ENCODE peak calls at places on chromosomes 1 and 21, in four cellular contexts. B is K562, F is GM12878, U is A549. R is an unnamed sample.

GRCh38 chr1:40668769-40669525 is 3.5 kb upstream of the RIMS3 start:
- DNase-seq in B (peak; percentile 79), F (peak; percentile 43), U (peak; percentile 65), R (peak; percentile 44)

GRCh38 chr1:28064064-28064463 is 24.3 kb downstream of the EYA3 start:
- DNase-seq in B (no peak), F (no peak), U (no peak), R (no peak)

GRCh38 chr21:39924577-39925308 is 57.5 kb downstream of the PCP4 start:
- DNase-seq in B (no peak), F (no peak), U (no peak), R (no peak)

GRCh38 chr1:108007531-108007930 is 42.6 kb upstream of the VAV3 start:
- DNase-seq in B (no peak), F (no peak), U (no peak), R (no peak)

GRCh38 chr1:36890776-36891175 is 143.5 kb downstream of the GRIK3 start:
- DNase-seq in B (no peak), F (no peak), U (no peak), R (no peak)

GRCh38 chr1:201826830-201827229 is 2.1 kb upstream of the IPO9 start:
- DNase-seq in B (peak; percentile 63), F (no peak), U (no peak), R (no peak)

GRCh38 chr1:233394860-233395717 is 67.6 kb downstream of the MAP3K21 start:
- DNase-seq in B (peak; percentile 55), F (no peak), U (peak; percentile 70), R (peak; percentile 33)

GRCh38 chr1:151370211-151370911 is 2.1 kb downstream of the SELENBP1 start:
- DNase-seq in B (peak; percentile 66), F (no peak), U (no peak), R (no peak)

GRCh38 chr21:17451364-17451869 is 61.4 kb upstream of the CXADR start:
- DNase-seq in B (no peak), F (no peak), U (peak; percentile 46), R (peak; percentile 28)

GRCh38 chr1:193185861-193186714 is at the start of gene B3GALT2:
- DNase-seq in B (no peak), F (no peak), U (no peak), R (peak; percentile 32)

GRCh38 chr21:42811960-42812359 is 67.4 kb downstream of the WDR4 start:
- DNase-seq in B (no peak), F (no peak), U (no peak), R (no peak)

GRCh38 chr1:199116488-199116887 is 477.6 kb downstream of the PTPRC start:
- DNase-seq in B (no peak), F (no peak), U (no peak), R (no peak)

GRCh38 chr1:177948336-177948972 is 21.4 kb downstream of the SEC16B start:
- DNase-seq in B (peak; percentile 61), F (no peak), U (peak; percentile 64), R (peak; percentile 48)

GRCh38 chr1:101136739-101137138 is 100.1 kb upstream of the S1PR1 start:
- DNase-seq in B (no peak), F (peak; percentile 68), U (no peak), R (peak; percentile 73)

GRCh38 chr21:35225573-35225972 is 176.5 kb upstream of the RUNX1 start:
- DNase-seq in B (no peak), F (no peak), U (no peak), R (no peak)

GRCh38 chr21:35226960-35227741 is 178.0 kb upstream of the RUNX1 start:
- DNase-seq in B (no peak), F (peak; percentile 74), U (no peak), R (no peak)

GRCh38 chr21:35223480-35224156 is 174.5 kb upstream of the RUNX1 start:
- DNase-seq in B (no peak), F (no peak), U (no peak), R (no peak)

GRCh38 chr21:35227774-35228173 is 178.7 kb upstream of the RUNX1 start:
- DNase-seq in B (no peak), F (no peak), U (no peak), R (no peak)

DNA sequence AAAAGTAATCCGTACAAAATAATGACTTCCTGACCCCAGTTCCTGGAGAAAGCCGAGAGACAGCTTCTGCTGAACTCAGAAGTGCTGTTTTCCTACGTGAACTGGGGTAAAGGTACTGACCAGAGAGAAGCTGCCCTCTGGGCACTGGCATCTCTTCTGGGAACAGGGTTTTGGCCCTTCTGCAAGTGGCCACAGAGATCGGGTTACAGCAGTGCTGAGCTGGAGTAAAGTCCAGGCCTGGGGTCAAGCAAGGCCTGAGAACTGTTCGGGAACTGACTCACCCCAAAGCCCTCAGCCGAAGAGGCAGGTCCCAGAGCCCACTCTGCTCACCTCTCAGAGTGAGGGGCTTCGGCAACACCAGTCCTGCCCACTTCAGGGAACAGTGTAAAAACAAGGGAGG is 177.2 kb upstream of the RUNX1 start:
- DNase-seq in B (no peak), F (no peak), U (no peak), R (peak; percentile 24)
- TF ChIP-seq POLR2AphosphoS2 in B (no peak), F (no peak), U (no peak), R (no peak)

GRCh38 chr1:66271904-66272254 is 262.1 kb upstream of the SGIP1 start:
- DNase-seq in B (no peak), F (no peak), U (peak; percentile 81), R (no peak)
- H3K4me3 ChIP-seq in B (no peak overlapping the region), F (no peak overlapping the region), U (no peak overlapping the region), R (no peak overlapping the region)

GRCh38 chr1:203104096-203104495 is 18.3 kb upstream of the MYOG start:
- DNase-seq in B (no peak), F (no peak), U (no peak), R (no peak)

GRCh38 chr1:203099760-203100159 is 13.9 kb upstream of the MYOG start:
- DNase-seq in B (no peak), F (no peak), U (no peak), R (no peak)

GRCh38 chr1:203103201-203103600 is 17.4 kb upstream of the MYOG start:
- DNase-seq in B (no peak), F (no peak), U (no peak), R (no peak)

GRCh38 chr1:203100163-203100867 is 14.5 kb upstream of the MYOG start:
- DNase-seq in B (no peak), F (no peak), U (no peak), R (no peak)

DNA sequence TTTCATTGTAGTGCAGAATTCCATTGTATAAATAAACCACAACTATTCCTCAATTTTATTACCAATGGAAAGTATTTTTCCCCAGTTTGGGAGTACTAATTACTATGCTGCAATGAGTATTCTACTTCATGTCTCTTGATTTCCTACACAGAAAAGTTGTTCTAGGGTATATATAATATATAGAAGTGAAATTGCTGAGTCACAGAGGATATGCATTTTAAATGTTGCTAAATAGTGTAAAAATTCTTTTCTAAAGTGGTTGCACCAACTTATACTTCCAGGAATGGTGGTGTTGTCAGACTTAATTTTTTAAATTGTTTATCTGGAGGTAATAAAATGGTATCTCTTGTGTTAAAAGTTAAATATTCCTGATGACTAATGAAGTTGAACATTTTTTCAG is 19.0 kb upstream of the MYOG start:
- DNase-seq in B (no peak), F (no peak), U (no peak), R (no peak)
- TF ChIP-seq POLR2AphosphoS2 in B (no peak), F (no peak), U (no peak), R (no peak)

DNA sequence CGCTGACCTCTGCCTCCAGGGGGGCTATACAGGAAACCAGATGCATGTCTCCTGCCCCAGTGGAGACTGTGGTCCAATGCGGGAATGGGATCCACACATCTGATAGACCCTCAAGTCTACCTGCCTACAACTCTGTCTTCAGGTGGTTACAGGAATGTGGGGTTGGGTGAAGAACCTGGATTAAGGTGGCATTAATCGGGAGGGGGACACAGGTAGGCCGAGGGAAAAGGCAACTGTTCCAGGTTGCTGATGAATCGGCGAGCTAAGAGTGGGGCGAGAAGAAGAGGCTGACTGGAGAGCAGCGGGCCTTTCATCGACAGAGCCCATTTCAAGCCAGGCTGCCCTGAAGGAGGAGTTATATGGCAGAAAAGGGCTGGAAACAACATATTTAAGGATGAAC is 806 bp downstream of the CD2 start:
- DNase-seq in B (no peak), F (no peak), U (no peak), R (no peak)
- H3K4me3 ChIP-seq in B (no peak overlapping the region), F (no peak overlapping the region), U (no peak overlapping the region), R (no peak overlapping the region)

GRCh38 chr1:77954521-77954920 is 24.4 kb downstream of the FUBP1 start:
- DNase-seq in B (no peak), F (no peak), U (no peak), R (no peak)
- TF ChIP-seq POLR2AphosphoS2 in B (no peak), F (no peak), U (no peak), R (no peak)

GRCh38 chr1:179206817-179207216 is 22.7 kb downstream of the ABL2 start:
- DNase-seq in B (no peak), F (no peak), U (no peak), R (no peak)
- H3K4me3 ChIP-seq in B (no peak overlapping the region), F (no peak overlapping the region), U (no peak overlapping the region), R (no peak overlapping the region)

DNA sequence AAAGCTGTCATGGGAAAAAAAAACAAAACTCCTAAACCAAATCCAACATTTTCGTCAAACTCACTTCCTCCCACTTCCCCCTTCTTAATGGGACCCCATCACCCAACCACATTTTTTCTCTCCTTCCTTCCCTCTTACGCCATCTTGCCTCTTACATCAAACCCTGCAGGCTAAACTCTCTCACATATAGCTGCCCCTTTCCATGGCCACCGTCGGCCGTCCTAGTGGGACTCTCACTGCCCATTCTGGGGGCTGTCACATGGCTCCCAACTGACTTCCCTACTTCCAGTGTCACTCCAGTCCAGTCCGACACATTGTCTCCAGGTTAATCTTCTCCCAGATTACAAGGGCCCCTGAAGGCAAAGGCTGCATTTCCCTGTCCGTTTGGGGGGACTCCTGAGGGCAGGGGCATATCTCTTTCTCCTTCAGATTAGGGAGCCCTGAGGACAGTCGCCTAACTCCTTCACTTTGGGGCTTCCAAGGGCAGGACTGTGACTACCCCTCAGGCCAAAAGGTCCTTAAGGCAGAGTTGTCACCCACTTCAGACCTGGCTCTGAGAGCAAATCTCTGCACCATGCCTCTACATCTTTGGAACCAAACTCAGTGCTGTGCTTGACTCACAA is 658 bp downstream of the UBXN11 start:
- DNase-seq in B (no peak), F (no peak), U (no peak), R (no peak)
- TF ChIP-seq POLR2AphosphoS2 in B (no peak), F (no peak), U (no peak), R (no peak)

R was measured in HepG2.